ENCODE peak calls at places on chromosome 3, in four cellular contexts. Q is GM12878, B is H1, E is K562. D is an unnamed sample. For H3K27me3, the result is how much of the 10 kb centered on the place peaks cover.

GRCh38 chr3:33355611-33356010 is 78.4 kb downstream of the FBXL2 start:
- DNase-seq in B (no peak), E (peak), Q (no peak), D (peak)

GRCh38 chr3:196650740-196651311 is 11.3 kb downstream of the NRROS start:
- DNase-seq in Q (no peak), B (no peak), E (peak), D (peak)

GRCh38 chr3:172808969-172809546 is 58.5 kb downstream of the ECT2 start:
- DNase-seq in E (peak), Q (no peak), B (no peak), D (peak)

GRCh38 chr3:136465296-136465695 is 215.2 kb downstream of the PCCB start:
- DNase-seq in E (no peak), B (no peak), Q (no peak), D (peak)

GRCh38 chr3:152200476-152201422 is 68.0 kb upstream of the MBNL1 start:
- DNase-seq in Q (no peak), E (peak), B (no peak), D (no peak)

GRCh38 chr3:189286188-189286587 is 114.4 kb downstream of the TPRG1 start:
- DNase-seq in B (no peak), Q (no peak), E (no peak), D (no peak)

GRCh38 chr3:184742676-184743135 is 30.8 kb upstream of the MAGEF1 start:
- DNase-seq in E (peak), B (no peak), Q (no peak), D (no peak)

GRCh38 chr3:71203727-71204488 is 379.6 kb downstream of the FOXP1 start:
- DNase-seq in E (no peak), Q (no peak), B (no peak), D (no peak)

GRCh38 chr3:184372296-184372821 is 5.6 kb downstream of the THPO start:
- DNase-seq in B (no peak), E (no peak), Q (no peak), D (no peak)

GRCh38 chr3:43505351-43505750 is 116.5 kb downstream of the ANO10 start:
- DNase-seq in E (no peak), Q (no peak), B (no peak), D (peak)

GRCh38 chr3:142904639-142905441 is 16.0 kb upstream of the PCOLCE2 start:
- DNase-seq in Q (no peak), E (peak), B (peak), D (no peak)

GRCh38 chr3:126358038-126358815 is 1.0 kb upstream of the KLF15 start:
- DNase-seq in E (no peak), B (peak), Q (no peak), D (no peak)

GRCh38 chr3:150080058-150080730 is 109.5 kb upstream of the PFN2 start:
- DNase-seq in E (no peak), Q (no peak), B (no peak), D (no peak)

GRCh38 chr3:177195242-177195940 is 1.9 kb downstream of the TBL1XR1 start:
- DNase-seq in Q (no peak), B (no peak), E (peak), D (no peak)

GRCh38 chr3:172098698-172099494 is 59.5 kb downstream of the FNDC3B start:
- DNase-seq in Q (no peak), E (no peak), B (no peak), D (no peak)

GRCh38 chr3:152564454-152564853 is 270.5 kb upstream of the P2RY1 start:
- DNase-seq in E (no peak), B (no peak), Q (no peak), D (no peak)

GRCh38 chr3:146590521-146590920 is 14.6 kb downstream of the PLSCR5 start:
- DNase-seq in B (no peak), Q (no peak), E (no peak), D (peak)

GRCh38 chr3:52535411-52536111 is 844 bp upstream of the UQCC5 start:
- DNase-seq in B (no peak), Q (no peak), E (no peak), D (no peak)

GRCh38 chr3:13716540-13717221 is 163.2 kb downstream of the WNT7A start:
- DNase-seq in Q (no peak), B (peak), E (no peak), D (no peak)

GRCh38 chr3:52554026-52554755 is 17.8 kb downstream of the UQCC5 start:
- DNase-seq in Q (no peak), E (no peak), B (no peak), D (no peak)

GRCh38 chr3:172280406-172281051 is 167.7 kb downstream of the GHSR start:
- DNase-seq in Q (no peak), B (no peak), E (peak), D (peak)

GRCh38 chr3:28118087-28118486 is 123.3 kb upstream of the CMC1 start:
- DNase-seq in Q (no peak), B (no peak), E (no peak), D (no peak)

GRCh38 chr3:133384331-133385027 is 15.4 kb upstream of the BFSP2 start:
- DNase-seq in E (peak), B (peak), Q (no peak), D (peak)

GRCh38 chr3:179599531-179599930 is 4.9 kb downstream of the MRPL47 start:
- DNase-seq in E (no peak), B (no peak), Q (no peak), D (peak)

GRCh38 chr3:55320928-55321327 is 166.2 kb downstream of the WNT5A start:
- DNase-seq in Q (no peak), B (no peak), E (no peak), D (no peak)

GRCh38 chr3:189557824-189558223 is 73.4 kb upstream of the TP63 start:
- DNase-seq in B (no peak), Q (no peak), E (no peak), D (no peak)

GRCh38 chr3:25428003-25428861 is at the start of gene RARB:
- DNase-seq in E (peak), B (peak), Q (no peak), D (peak)
- TF ChIP-seq CHD1 in E (no peak), B (no peak), Q (no peak), D (no peak)

GRCh38 chr3:35724106-35724505 is 84.8 kb downstream of the ARPP21 start:
- DNase-seq in E (no peak), B (no peak), Q (no peak), D (no peak)

GRCh38 chr3:35723480-35724097 is 84.3 kb downstream of the ARPP21 start:
- DNase-seq in B (no peak), Q (no peak), E (no peak), D (no peak)

GRCh38 chr3:35722902-35723301 is 83.6 kb downstream of the ARPP21 start:
- DNase-seq in E (no peak), B (no peak), Q (no peak), D (no peak)

GRCh38 chr3:35718921-35719320 is 79.6 kb downstream of the ARPP21 start:
- DNase-seq in B (no peak), E (no peak), Q (no peak), D (no peak)

GRCh38 chr3:35721628-35722027 is 82.3 kb downstream of the ARPP21 start:
- DNase-seq in Q (no peak), E (no peak), B (no peak), D (no peak)
- H3K27me3 ChIP-seq in Q (under half), E (under half), B (under half), D (under half)

GRCh38 chr3:50268703-50269451 is at the start of gene SEMA3B:
- DNase-seq in E (no peak), Q (no peak), B (no peak), D (no peak)
- TF ChIP-seq CHD1 in E (no peak), Q (no peak), B (no peak), D (no peak)

GRCh38 chr3:182755308-182756106 is 37.8 kb upstream of the ATP11B start:
- DNase-seq in E (no peak), Q (no peak), B (no peak), D (peak)

GRCh38 chr3:182763896-182764295 is 29.4 kb upstream of the ATP11B start:
- DNase-seq in E (no peak), Q (no peak), B (no peak), D (no peak)

GRCh38 chr3:182765287-182765686 is 28.0 kb upstream of the ATP11B start:
- DNase-seq in Q (no peak), E (no peak), B (no peak), D (no peak)

GRCh38 chr3:182766108-182766507 is 27.2 kb upstream of the ATP11B start:
- DNase-seq in B (no peak), E (peak), Q (no peak), D (no peak)

GRCh38 chr3:182760576-182761164 is 32.6 kb upstream of the ATP11B start:
- DNase-seq in Q (no peak), E (peak), B (no peak), D (no peak)
- H3K27me3 ChIP-seq in Q (under half), E (under half), B (under half), D (under half)

GRCh38 chr3:141659821-141660597 is 78.1 kb upstream of the RNF7 start:
- DNase-seq in B (peak), Q (no peak), E (peak), D (peak)
- TF ChIP-seq CHD1 in B (no peak), Q (no peak), E (no peak), D (no peak)